ENCODE peak calls at places on chromosomes 1 and 21, in four cellular contexts. One of them, this sample, is unnamed.

GRCh38 chr1:4408380-4408779 is 246.0 kb upstream of the AJAP1 start:
- DNase-seq in SHP77: no peak
- DNase-seq in psoas muscle: no peak
- DNase-seq in nucleus accumbens: no peak
- DNase-seq in this sample: no peak

GRCh38 chr1:172928412-172928811 is 122.3 kb downstream of the TNFSF18 start:
- DNase-seq in SHP77: no peak
- DNase-seq in psoas muscle: no peak
- DNase-seq in nucleus accumbens: no peak
- DNase-seq in this sample: no peak

GRCh38 chr1:40036574-40036973 is 4.0 kb upstream of the CAP1 start:
- DNase-seq in SHP77: no peak
- DNase-seq in psoas muscle: peak
- DNase-seq in nucleus accumbens: no peak
- DNase-seq in this sample: peak

GRCh38 chr1:212238552-212238951 is 46.7 kb upstream of the PPP2R5A start:
- DNase-seq in SHP77: no peak
- DNase-seq in psoas muscle: no peak
- DNase-seq in nucleus accumbens: no peak
- DNase-seq in this sample: no peak

GRCh38 chr1:37858931-37859506 is 373 bp downstream of the MTF1 start:
- DNase-seq in SHP77: no peak
- DNase-seq in psoas muscle: peak
- DNase-seq in nucleus accumbens: no peak
- DNase-seq in this sample: no peak

GRCh38 chr1:214086945-214087344 is 99.2 kb downstream of the PROX1 start:
- DNase-seq in SHP77: no peak
- DNase-seq in psoas muscle: no peak
- DNase-seq in nucleus accumbens: no peak
- DNase-seq in this sample: no peak

GRCh38 chr1:203592156-203592555 is 34.5 kb upstream of the ATP2B4 start:
- DNase-seq in SHP77: no peak
- DNase-seq in psoas muscle: no peak
- DNase-seq in nucleus accumbens: peak
- DNase-seq in this sample: peak

GRCh38 chr1:174023438-174023837 is 1.3 kb upstream of the RC3H1 start:
- DNase-seq in SHP77: peak
- DNase-seq in psoas muscle: no peak
- DNase-seq in nucleus accumbens: no peak
- DNase-seq in this sample: no peak

GRCh38 chr1:975896-976683 is 5.8 kb downstream of the PERM1 start:
- DNase-seq in SHP77: peak
- DNase-seq in psoas muscle: peak
- DNase-seq in nucleus accumbens: no peak
- DNase-seq in this sample: no peak

GRCh38 chr21:41886331-41886730 is 7.2 kb upstream of the PRDM15 start:
- DNase-seq in SHP77: no peak
- DNase-seq in psoas muscle: no peak
- DNase-seq in nucleus accumbens: no peak
- DNase-seq in this sample: no peak

GRCh38 chr1:109815809-109816791 is 52.4 kb upstream of the EPS8L3 start:
- DNase-seq in SHP77: no peak
- DNase-seq in psoas muscle: no peak
- DNase-seq in nucleus accumbens: no peak
- DNase-seq in this sample: no peak

GRCh38 chr1:247746391-247746935 is 1.5 kb downstream of the OR14A2 start:
- DNase-seq in SHP77: no peak
- DNase-seq in psoas muscle: no peak
- DNase-seq in nucleus accumbens: no peak
- DNase-seq in this sample: no peak

GRCh38 chr1:201275266-201275666 is 8.0 kb upstream of the PKP1 start:
- DNase-seq in SHP77: peak
- DNase-seq in psoas muscle: peak
- DNase-seq in nucleus accumbens: no peak
- DNase-seq in this sample: no peak

GRCh38 chr1:69913967-69914366 is 291.4 kb downstream of the LRRC40 start:
- DNase-seq in SHP77: no peak
- DNase-seq in psoas muscle: no peak
- DNase-seq in nucleus accumbens: no peak
- DNase-seq in this sample: no peak

GRCh38 chr1:12153181-12153785 is 13.5 kb upstream of the TNFRSF1B start:
- DNase-seq in SHP77: no peak
- DNase-seq in psoas muscle: peak
- DNase-seq in nucleus accumbens: no peak
- DNase-seq in this sample: no peak

GRCh38 chr1:34460193-34460592 is 283.5 kb downstream of the C1orf94 start:
- DNase-seq in SHP77: no peak
- DNase-seq in psoas muscle: peak
- DNase-seq in nucleus accumbens: no peak
- DNase-seq in this sample: peak

GRCh38 chr1:119859647-119860046 is 36.7 kb downstream of the ADAM30 start:
- DNase-seq in SHP77: no peak
- DNase-seq in psoas muscle: no peak
- DNase-seq in nucleus accumbens: no peak
- DNase-seq in this sample: no peak

GRCh38 chr1:208858738-208859137 is 614.6 kb upstream of the PLXNA2 start:
- DNase-seq in SHP77: no peak
- DNase-seq in psoas muscle: no peak
- DNase-seq in nucleus accumbens: no peak
- DNase-seq in this sample: no peak

GRCh38 chr1:159992161-159992560 is 38.1 kb upstream of the SLAMF9 start:
- DNase-seq in SHP77: no peak
- DNase-seq in psoas muscle: no peak
- DNase-seq in nucleus accumbens: no peak
- DNase-seq in this sample: no peak

GRCh38 chr1:216183007-216183406 is 240.2 kb downstream of the USH2A start:
- DNase-seq in SHP77: no peak
- DNase-seq in psoas muscle: no peak
- DNase-seq in nucleus accumbens: no peak
- DNase-seq in this sample: no peak

GRCh38 chr1:61641578-61642336 is 83.2 kb downstream of the TM2D1 start:
- DNase-seq in SHP77: peak
- DNase-seq in psoas muscle: peak
- DNase-seq in nucleus accumbens: peak
- DNase-seq in this sample: peak

GRCh38 chr1:100606438-100606837 is 68.5 kb downstream of the GPR88 start:
- DNase-seq in SHP77: no peak
- DNase-seq in psoas muscle: peak
- DNase-seq in nucleus accumbens: no peak
- DNase-seq in this sample: no peak

This sample was measured in hippocampal formation.